ENCODE peak calls at places on chromosome 5, in six cellular contexts. D, W, U, K, O and G are unnamed samples.

GRCh38 chr5:146041180-146041789 is 64.1 kb downstream of the PLAC8L1 start:
- DNase-seq in O (no peak), W (peak; percentile 29), U (no peak), D (no peak), K (no peak), G (peak; percentile 24)

GRCh38 chr5:32831630-32832029 is 120.5 kb downstream of the NPR3 start:
- DNase-seq in U (no peak), D (no peak), K (no peak), O (no peak), W (no peak), G (no peak)

GRCh38 chr5:154518438-154518867 is 40.4 kb upstream of the HAND1 start:
- DNase-seq in O (no peak), U (no peak), K (no peak), W (no peak), D (no peak), G (no peak)

GRCh38 chr5:68522863-68523262 is 307.3 kb downstream of the PIK3R1 start:
- DNase-seq in W (no peak), U (no peak), K (no peak), O (no peak), D (no peak), G (no peak)

GRCh38 chr5:154868702-154869101 is 10.3 kb downstream of the CNOT8 start:
- DNase-seq in D (no peak), O (peak; percentile 13), U (no peak), K (no peak), W (no peak), G (no peak)

GRCh38 chr5:147628054-147628895 is 118.4 kb upstream of the DPYSL3 start:
- DNase-seq in W (peak; percentile 60), D (peak; percentile 71), K (peak; percentile 93), O (peak; percentile 66), U (peak; percentile 32), G (peak; percentile 9)

GRCh38 chr5:27748847-27749246 is 710.5 kb upstream of the CDH9 start:
- DNase-seq in K (no peak), U (no peak), O (no peak), W (no peak), D (no peak), G (no peak)

GRCh38 chr5:172509405-172509781 is 55.1 kb upstream of the SH3PXD2B start:
- DNase-seq in W (no peak), K (no peak), O (no peak), U (no peak), D (no peak), G (no peak)

GRCh38 chr5:89230178-89230577 is 347.2 kb upstream of the MEF2C start:
- DNase-seq in U (no peak), K (no peak), D (no peak), O (no peak), W (no peak), G (no peak)

GRCh38 chr5:139904566-139905400 is 109.2 kb downstream of the PSD2 start:
- DNase-seq in D (peak; percentile 55), O (no peak), W (no peak), K (no peak), U (no peak), G (no peak)

GRCh38 chr5:112820246-112820645 is 40.8 kb upstream of the SRP19 start:
- DNase-seq in O (no peak), D (no peak), K (no peak), W (no peak), U (no peak), G (no peak)

GRCh38 chr5:141696431-141696830 is 14.4 kb upstream of the ARAP3 start:
- DNase-seq in K (no peak), W (no peak), O (no peak), U (no peak), D (no peak), G (no peak)

GRCh38 chr5:147751-148150 is 43.5 kb upstream of the LRRC14B start:
- DNase-seq in O (no peak), U (no peak), D (no peak), K (no peak), W (no peak), G (no peak)

GRCh38 chr5:87329114-87329513 is 61.4 kb downstream of the RASA1 start:
- DNase-seq in D (no peak), O (no peak), W (no peak), U (no peak), K (no peak), G (no peak)

GRCh38 chr5:55668356-55668755 is 43.8 kb downstream of the SLC38A9 start:
- DNase-seq in K (no peak), W (peak; percentile 70), D (no peak), U (peak; percentile 89), O (no peak), G (peak; percentile 70)

GRCh38 chr5:92637960-92638359 is 943.1 kb downstream of the NR2F1-AS1 start:
- DNase-seq in W (no peak), O (no peak), U (no peak), K (no peak), D (no peak), G (no peak)

GRCh38 chr5:80399553-80400239 is 8.2 kb upstream of the ZFYVE16 start:
- DNase-seq in D (no peak), K (peak; percentile 51), U (peak; percentile 31), W (peak; percentile 16), O (no peak), G (no peak)

GRCh38 chr5:106092455-106092854 is 1578.3 kb downstream of the EFNA5 start:
- DNase-seq in W (no peak), D (no peak), U (peak; percentile 13), O (no peak), K (no peak), G (no peak)

GRCh38 chr5:133753856-133754255 is 141.5 kb upstream of the FSTL4 start:
- DNase-seq in U (no peak), K (no peak), D (no peak), O (no peak), W (no peak), G (no peak)

GRCh38 chr5:154502180-154502579 is 24.2 kb upstream of the HAND1 start:
- DNase-seq in W (no peak), K (no peak), D (no peak), O (no peak), U (no peak), G (no peak)

GRCh38 chr5:172446336-172447051 is 7.8 kb downstream of the SH3PXD2B start:
- DNase-seq in U (peak; percentile 54), K (no peak), D (no peak), W (no peak), O (no peak), G (no peak)

GRCh38 chr5:14161825-14162556 is 18.8 kb downstream of the TRIO start:
- DNase-seq in U (no peak), K (no peak), D (no peak), O (no peak), W (no peak), G (no peak)

GRCh38 chr5:160469156-160470144 is 47.8 kb downstream of the PTTG1 start:
- DNase-seq in D (no peak), U (no peak), K (no peak), O (no peak), W (no peak), G (no peak)

GRCh38 chr5:84255318-84255717 is 129.4 kb downstream of the EDIL3 start:
- DNase-seq in K (no peak), O (no peak), W (peak; percentile 55), U (peak; percentile 24), D (no peak), G (peak; percentile 14)

GRCh38 chr5:443239-444151 is 519 bp downstream of the EXOC3 start:
- DNase-seq in U (no peak), O (peak; percentile 59), K (no peak), W (no peak), D (no peak), G (peak; percentile 58)

GRCh38 chr5:149341846-149342245 is 3.5 kb upstream of the GRPEL2 start:
- DNase-seq in D (no peak), U (no peak), W (no peak), O (no peak), K (no peak), G (no peak)

GRCh38 chr5:69285448-69286116 is 47.0 kb downstream of the CCDC125 start:
- DNase-seq in D (no peak), O (no peak), K (no peak), W (no peak), U (no peak), G (no peak)

GRCh38 chr5:158565017-158565789 is 534.5 kb downstream of the EBF1 start:
- DNase-seq in U (no peak), D (no peak), O (no peak), K (no peak), W (no peak), G (no peak)

GRCh38 chr5:40688127-40688756 is 8.5 kb downstream of the PTGER4 start:
- DNase-seq in W (peak; percentile 72), D (peak; percentile 87), K (peak; percentile 95), O (peak; percentile 92), U (peak; percentile 57), G (peak; percentile 66)

GRCh38 chr5:144072518-144072927 is 97.9 kb downstream of the YIPF5 start:
- DNase-seq in W (peak; percentile 58), U (peak; percentile 75), D (no peak), K (no peak), O (no peak), G (peak; percentile 9)

GRCh38 chr5:25544652-25545249 is 900.0 kb upstream of the CDH10 start:
- DNase-seq in D (peak; percentile 33), U (no peak), W (peak; percentile 6), K (peak; percentile 32), O (peak; percentile 13), G (no peak)

GRCh38 chr5:144315994-144316634 is 145.4 kb downstream of the KCTD16 start:
- DNase-seq in D (no peak), U (no peak), W (no peak), O (no peak), K (no peak), G (no peak)

GRCh38 chr5:132387649-132388117 is 18.2 kb downstream of the SLC22A5 start:
- DNase-seq in W (peak; percentile 91), D (peak; percentile 23), U (peak; percentile 100), O (no peak), K (peak; percentile 69), G (peak; percentile 95)

GRCh38 chr5:15693036-15693728 is 193.2 kb downstream of the FBXL7 start:
- DNase-seq in K (no peak), O (no peak), U (peak; percentile 72), D (no peak), W (no peak), G (no peak)

GRCh38 chr5:56951131-56951945 is 585 bp downstream of the MIER3 start:
- DNase-seq in O (peak; percentile 38), K (peak; percentile 18), W (peak; percentile 73), U (no peak), D (peak; percentile 79), G (peak; percentile 34)

GRCh38 chr5:1655496-1656270 is 131.9 kb upstream of the LPCAT1 start:
- DNase-seq in O (no peak), D (no peak), U (no peak), W (no peak), K (no peak), G (no peak)